ENCODE peak calls at places on chromosomes 12 and 14, in five cellular contexts. One of them, this sample, is unnamed.

GRCh38 chr14:65184032-65184764 is 81.9 kb upstream of the MAX start:
- DNase-seq in endothelial cell of umbilical vein: no peak
- DNase-seq in fibroblast of pulmonary artery: no peak
- DNase-seq in Peyer's patch: no peak
- DNase-seq in fibroblast of lung: no peak
- DNase-seq in this sample: peak

GRCh38 chr14:75123991-75124390 is 2.9 kb downstream of the NEK9 start:
- DNase-seq in endothelial cell of umbilical vein: peak
- DNase-seq in fibroblast of pulmonary artery: peak
- DNase-seq in fibroblast of lung: peak
- DNase-seq in Peyer's patch: no peak
- DNase-seq in this sample: peak

GRCh38 chr14:76922599-76922998 is 96.4 kb downstream of the LRRC74A start:
- DNase-seq in endothelial cell of umbilical vein: no peak
- DNase-seq in fibroblast of pulmonary artery: peak
- DNase-seq in Peyer's patch: no peak
- DNase-seq in fibroblast of lung: peak
- DNase-seq in this sample: no peak

GRCh38 chr12:34253674-34254073 is 231.4 kb downstream of the ALG10 start:
- DNase-seq in endothelial cell of umbilical vein: no peak
- DNase-seq in Peyer's patch: no peak
- DNase-seq in fibroblast of lung: no peak
- DNase-seq in fibroblast of pulmonary artery: no peak
- DNase-seq in this sample: no peak

GRCh38 chr14:92785601-92786426 is 8.3 kb upstream of the GOLGA5 start:
- DNase-seq in Peyer's patch: no peak
- DNase-seq in fibroblast of lung: peak
- DNase-seq in fibroblast of pulmonary artery: peak
- DNase-seq in endothelial cell of umbilical vein: peak
- DNase-seq in this sample: peak

GRCh38 chr12:26283046-26283445 is 87.7 kb downstream of the SSPN start:
- DNase-seq in fibroblast of pulmonary artery: no peak
- DNase-seq in Peyer's patch: no peak
- DNase-seq in fibroblast of lung: no peak
- DNase-seq in endothelial cell of umbilical vein: no peak
- DNase-seq in this sample: no peak

GRCh38 chr12:93115198-93115601 is 186.1 kb upstream of the EEA1 start:
- DNase-seq in endothelial cell of umbilical vein: no peak
- DNase-seq in fibroblast of pulmonary artery: no peak
- DNase-seq in Peyer's patch: no peak
- DNase-seq in fibroblast of lung: peak
- DNase-seq in this sample: no peak

GRCh38 chr12:64104376-64104775 is 117.7 kb downstream of the KICS2 start:
- DNase-seq in endothelial cell of umbilical vein: no peak
- DNase-seq in fibroblast of lung: peak
- DNase-seq in Peyer's patch: no peak
- DNase-seq in fibroblast of pulmonary artery: peak
- DNase-seq in this sample: peak

GRCh38 chr14:26531894-26532293 is 65.9 kb downstream of the NOVA1 start:
- DNase-seq in Peyer's patch: no peak
- DNase-seq in fibroblast of lung: peak
- DNase-seq in fibroblast of pulmonary artery: peak
- DNase-seq in endothelial cell of umbilical vein: no peak
- DNase-seq in this sample: peak

GRCh38 chr14:100122481-100123215 is 36.8 kb downstream of the DEGS2 start:
- DNase-seq in fibroblast of pulmonary artery: no peak
- DNase-seq in fibroblast of lung: peak
- DNase-seq in endothelial cell of umbilical vein: no peak
- DNase-seq in Peyer's patch: no peak
- DNase-seq in this sample: no peak
- TF ChIP-seq CTCF in fibroblast of pulmonary artery: no peak
- TF ChIP-seq CTCF in fibroblast of lung: no peak
- TF ChIP-seq CTCF in endothelial cell of umbilical vein: no peak
- TF ChIP-seq CTCF in Peyer's patch: no peak
- TF ChIP-seq CTCF in this sample: no peak

GRCh38 chr12:124551268-124552144 is 15.9 kb downstream of the NCOR2 start:
- DNase-seq in endothelial cell of umbilical vein: no peak
- DNase-seq in fibroblast of lung: peak
- DNase-seq in fibroblast of pulmonary artery: no peak
- DNase-seq in Peyer's patch: peak
- DNase-seq in this sample: peak
- H3K4me3 ChIP-seq in endothelial cell of umbilical vein: no peak
- H3K4me3 ChIP-seq in fibroblast of lung: no peak
- H3K4me3 ChIP-seq in fibroblast of pulmonary artery: no peak
- H3K4me3 ChIP-seq in Peyer's patch: no peak
- H3K4me3 ChIP-seq in this sample: no peak

DNA sequence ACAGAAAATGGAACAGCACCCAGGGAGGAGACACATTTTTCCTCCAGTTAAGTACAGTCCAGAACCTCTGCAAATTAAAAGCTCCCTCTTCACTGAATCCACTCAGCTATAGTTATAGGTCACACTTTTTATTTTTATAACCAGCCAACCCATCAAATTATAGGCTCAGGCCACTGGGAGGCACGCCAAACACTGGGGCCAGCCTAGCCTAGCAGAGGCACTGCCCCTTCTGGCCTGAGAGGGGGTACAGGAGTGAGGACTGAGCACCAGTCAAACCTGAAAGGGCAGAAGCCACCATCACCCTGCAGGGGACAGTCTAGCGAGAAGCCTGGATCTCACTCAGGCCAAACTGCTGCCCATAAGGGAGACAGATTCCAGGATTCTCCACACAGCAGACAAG is 19.3 kb downstream of the FMNL3 start:
- DNase-seq in fibroblast of lung: no peak
- DNase-seq in endothelial cell of umbilical vein: no peak
- DNase-seq in Peyer's patch: no peak
- DNase-seq in fibroblast of pulmonary artery: no peak
- DNase-seq in this sample: no peak
- TF ChIP-seq CTCF in fibroblast of lung: no peak
- TF ChIP-seq CTCF in endothelial cell of umbilical vein: no peak
- TF ChIP-seq CTCF in Peyer's patch: no peak
- TF ChIP-seq CTCF in fibroblast of pulmonary artery: no peak
- TF ChIP-seq CTCF in this sample: no peak

GRCh38 chr14:24092110-24092959 is 1.8 kb upstream of the PCK2 start:
- DNase-seq in fibroblast of pulmonary artery: no peak
- DNase-seq in Peyer's patch: peak
- DNase-seq in endothelial cell of umbilical vein: no peak
- DNase-seq in fibroblast of lung: no peak
- DNase-seq in this sample: no peak

GRCh38 chr14:24094839-24095195 is 706 bp downstream of the PCK2 start:
- DNase-seq in fibroblast of lung: no peak
- DNase-seq in endothelial cell of umbilical vein: no peak
- DNase-seq in fibroblast of pulmonary artery: no peak
- DNase-seq in Peyer's patch: no peak
- DNase-seq in this sample: no peak

GRCh38 chr14:24095196-24096068 is 1.3 kb downstream of the PCK2 start:
- DNase-seq in endothelial cell of umbilical vein: peak
- DNase-seq in fibroblast of pulmonary artery: peak
- DNase-seq in fibroblast of lung: peak
- DNase-seq in Peyer's patch: peak
- DNase-seq in this sample: no peak

GRCh38 chr14:24093901-24094838 is at the start of gene PCK2:
- DNase-seq in fibroblast of lung: peak
- DNase-seq in fibroblast of pulmonary artery: peak
- DNase-seq in endothelial cell of umbilical vein: peak
- DNase-seq in Peyer's patch: peak
- DNase-seq in this sample: peak

DNA sequence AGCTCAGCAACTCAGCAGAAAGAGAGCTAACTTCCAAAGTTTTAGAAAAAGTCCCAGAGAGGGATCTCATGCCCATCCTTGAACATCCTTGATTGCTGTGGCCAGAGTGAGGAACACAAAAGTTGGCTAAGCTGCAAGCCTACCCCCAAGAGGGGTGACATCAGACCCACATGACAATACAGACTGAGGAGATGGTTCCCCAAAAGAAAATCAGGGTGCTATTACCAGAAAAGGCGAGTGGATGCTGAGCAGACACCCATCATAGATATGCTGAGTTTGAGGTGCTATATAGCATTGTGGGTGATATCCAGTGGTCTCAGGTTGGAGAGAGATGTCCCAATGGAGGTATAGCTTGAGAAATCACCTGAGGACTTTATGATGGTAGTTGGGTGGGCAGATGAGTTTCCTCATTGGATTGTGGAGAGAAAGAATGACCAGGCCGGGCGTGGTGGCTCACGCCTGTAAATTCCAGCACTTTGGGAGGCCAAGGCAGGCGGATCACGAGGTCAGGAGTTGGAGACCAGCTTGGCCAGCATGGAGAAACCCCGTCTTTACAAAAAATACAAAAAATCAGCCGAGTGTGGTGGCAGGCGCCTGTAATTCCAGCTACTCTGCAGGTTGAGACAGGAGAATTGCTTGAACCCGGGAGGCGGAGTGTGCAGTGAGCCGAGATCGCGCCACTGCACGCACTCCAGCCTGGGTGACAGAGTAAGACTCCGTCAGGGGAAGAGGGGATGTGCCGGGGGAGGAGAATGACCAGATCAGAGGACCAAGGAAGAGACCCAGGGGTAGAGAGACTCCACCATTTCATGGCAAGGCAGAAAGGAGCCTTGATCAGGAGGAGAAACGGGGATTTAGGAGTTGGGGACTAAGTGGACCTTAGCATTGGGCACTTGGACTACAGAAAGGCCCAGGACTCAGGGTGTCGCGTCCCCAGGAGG is 881 bp upstream of the PCK2 start:
- DNase-seq in fibroblast of pulmonary artery: no peak
- DNase-seq in Peyer's patch: peak
- DNase-seq in fibroblast of lung: no peak
- DNase-seq in endothelial cell of umbilical vein: no peak
- DNase-seq in this sample: no peak
- H3K4me3 ChIP-seq in fibroblast of pulmonary artery: peak
- H3K4me3 ChIP-seq in Peyer's patch: peak
- H3K4me3 ChIP-seq in fibroblast of lung: no peak
- H3K4me3 ChIP-seq in endothelial cell of umbilical vein: no peak
- H3K4me3 ChIP-seq in this sample: peak

GRCh38 chr12:75439930-75440329 is 40.6 kb upstream of the GLIPR1 start:
- DNase-seq in fibroblast of lung: no peak
- DNase-seq in endothelial cell of umbilical vein: no peak
- DNase-seq in Peyer's patch: no peak
- DNase-seq in fibroblast of pulmonary artery: no peak
- DNase-seq in this sample: no peak
- TF ChIP-seq CTCF in fibroblast of lung: no peak
- TF ChIP-seq CTCF in endothelial cell of umbilical vein: no peak
- TF ChIP-seq CTCF in Peyer's patch: no peak
- TF ChIP-seq CTCF in fibroblast of pulmonary artery: no peak
- TF ChIP-seq CTCF in this sample: no peak

GRCh38 chr14:24116111-24116809 is 1.5 kb upstream of the NRL start:
- DNase-seq in endothelial cell of umbilical vein: no peak
- DNase-seq in Peyer's patch: no peak
- DNase-seq in fibroblast of pulmonary artery: no peak
- DNase-seq in fibroblast of lung: no peak
- DNase-seq in this sample: no peak
- H3K4me3 ChIP-seq in endothelial cell of umbilical vein: no peak
- H3K4me3 ChIP-seq in Peyer's patch: peak
- H3K4me3 ChIP-seq in fibroblast of pulmonary artery: peak
- H3K4me3 ChIP-seq in fibroblast of lung: no peak
- H3K4me3 ChIP-seq in this sample: peak

GRCh38 chr12:115983226-115983798 is 294.2 kb downstream of the MED13L start:
- DNase-seq in endothelial cell of umbilical vein: peak
- DNase-seq in Peyer's patch: no peak
- DNase-seq in fibroblast of pulmonary artery: no peak
- DNase-seq in fibroblast of lung: no peak
- DNase-seq in this sample: peak
- TF ChIP-seq CTCF in endothelial cell of umbilical vein: peak
- TF ChIP-seq CTCF in Peyer's patch: no peak
- TF ChIP-seq CTCF in fibroblast of pulmonary artery: peak
- TF ChIP-seq CTCF in fibroblast of lung: peak
- TF ChIP-seq CTCF in this sample: peak